ENCODE peak calls at places on chromosomes 7 and 10, in four cellular contexts. L is GM12891, G is K562, P is GM12878. K is an unnamed sample.

GRCh38 chr10:16950686-16951681 is 133.8 kb upstream of the RSU1 start:
- DNase-seq in L (no peak), G (peak; percentile 72), P (no peak), K (no peak)

GRCh38 chr10:104767282-104767681 is 126.2 kb downstream of the SORCS3 start:
- DNase-seq in L (no peak), P (no peak), G (no peak), K (no peak)

GRCh38 chr10:59375990-59376389 is 13.6 kb upstream of the FAM13C start:
- DNase-seq in P (no peak), G (no peak), L (no peak), K (no peak)

GRCh38 chr7:55288070-55288824 is 76.9 kb upstream of the LANCL2 start:
- DNase-seq in L (no peak), G (no peak), P (no peak), K (no peak)

GRCh38 chr10:60573342-60573741 is 183.7 kb upstream of the ANK3 start:
- DNase-seq in G (no peak), L (no peak), P (no peak), K (no peak)

GRCh38 chr7:72924417-72924747 is 513 bp upstream of the POM121 start:
- DNase-seq in P (no peak), G (no peak), L (no peak), K (no peak)

GRCh38 chr7:67484244-67484751 is 487.7 kb downstream of the TYW1 start:
- DNase-seq in G (peak; percentile 80), P (no peak), L (peak; percentile 25), K (no peak)

GRCh38 chr10:75679546-75679945 is 248.1 kb downstream of the LRMDA start:
- DNase-seq in G (no peak), L (no peak), P (no peak), K (no peak)

GRCh38 chr7:32164341-32164996 is 94.3 kb upstream of the PDE1C start:
- DNase-seq in P (no peak), L (no peak), G (peak; percentile 21), K (no peak)

GRCh38 chr7:21368317-21368716 is 59.6 kb upstream of the SP4 start:
- DNase-seq in G (no peak), P (no peak), L (no peak), K (no peak)

GRCh38 chr7:139936760-139937310 is 107.8 kb downstream of the TBXAS1 start:
- DNase-seq in L (no peak), G (peak; percentile 85), P (no peak), K (no peak)

GRCh38 chr7:4272141-4272540 is 410.0 kb upstream of the FOXK1 start:
- DNase-seq in P (no peak), L (no peak), G (no peak), K (no peak)

GRCh38 chr7:36188266-36188665 is 35.2 kb downstream of the EEPD1 start:
- DNase-seq in L (no peak), G (no peak), P (no peak), K (no peak)

GRCh38 chr10:77582710-77583115 is 54.9 kb downstream of the KCNMA1 start:
- DNase-seq in G (peak; percentile 63), P (no peak), L (no peak), K (no peak)
- TF ChIP-seq POLR2AphosphoS5 in G (no peak), P (no peak), L (no peak), K (no peak)

GRCh38 chr10:72692897-72693598 is 1.1 kb downstream of the MCU start:
- DNase-seq in L (no peak), P (no peak), G (peak; percentile 24), K (no peak)
- TF ChIP-seq POLR2A in L (no peak), P (no peak), G (no peak), K (no peak)

DNA sequence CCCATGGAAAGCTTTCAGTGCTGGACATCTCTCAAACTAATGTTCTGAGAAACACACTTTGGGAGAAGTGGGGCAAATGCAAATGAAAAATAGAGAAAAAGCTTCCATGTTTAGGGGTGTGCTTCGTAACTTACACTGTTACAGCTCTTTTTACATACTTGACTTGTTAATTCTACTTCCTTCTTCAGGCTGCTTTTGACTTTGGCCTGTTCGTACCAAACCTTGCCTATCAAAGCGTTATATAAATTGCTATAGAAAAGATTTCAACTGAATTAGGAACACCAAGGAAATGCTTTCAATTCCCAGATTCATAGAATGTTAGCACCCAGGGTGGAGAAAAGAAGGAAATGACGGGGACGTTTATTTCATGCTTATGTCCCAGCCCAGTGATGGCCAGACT is 140.8 kb upstream of the PRR15 start:
- DNase-seq in G (no peak), L (no peak), P (no peak), K (no peak)
- TF ChIP-seq TAF1 in G (no peak), L (no peak), P (no peak), K (no peak)

GRCh38 chr7:20217193-20217948 is at the start of gene MACC1:
- DNase-seq in G (peak; percentile 91), P (peak; percentile 96), L (no peak), K (no peak)
- TF ChIP-seq POLR2AphosphoS5 in G (no peak), P (peak; percentile 84), L (no peak), K (peak; percentile 48)

GRCh38 chr7:2628137-2628482 is 3.7 kb upstream of the TTYH3 start:
- DNase-seq in G (no peak), P (no peak), L (no peak), K (no peak)

GRCh38 chr7:2628891-2629290 is 2.9 kb upstream of the TTYH3 start:
- DNase-seq in P (no peak), L (no peak), G (no peak), K (no peak)

GRCh38 chr7:2624293-2624881 is 7.4 kb upstream of the TTYH3 start:
- DNase-seq in G (peak; percentile 65), P (no peak), L (no peak), K (no peak)

GRCh38 chr7:2627258-2628136 is 4.3 kb upstream of the TTYH3 start:
- DNase-seq in G (no peak), L (no peak), P (no peak), K (no peak)

DNA sequence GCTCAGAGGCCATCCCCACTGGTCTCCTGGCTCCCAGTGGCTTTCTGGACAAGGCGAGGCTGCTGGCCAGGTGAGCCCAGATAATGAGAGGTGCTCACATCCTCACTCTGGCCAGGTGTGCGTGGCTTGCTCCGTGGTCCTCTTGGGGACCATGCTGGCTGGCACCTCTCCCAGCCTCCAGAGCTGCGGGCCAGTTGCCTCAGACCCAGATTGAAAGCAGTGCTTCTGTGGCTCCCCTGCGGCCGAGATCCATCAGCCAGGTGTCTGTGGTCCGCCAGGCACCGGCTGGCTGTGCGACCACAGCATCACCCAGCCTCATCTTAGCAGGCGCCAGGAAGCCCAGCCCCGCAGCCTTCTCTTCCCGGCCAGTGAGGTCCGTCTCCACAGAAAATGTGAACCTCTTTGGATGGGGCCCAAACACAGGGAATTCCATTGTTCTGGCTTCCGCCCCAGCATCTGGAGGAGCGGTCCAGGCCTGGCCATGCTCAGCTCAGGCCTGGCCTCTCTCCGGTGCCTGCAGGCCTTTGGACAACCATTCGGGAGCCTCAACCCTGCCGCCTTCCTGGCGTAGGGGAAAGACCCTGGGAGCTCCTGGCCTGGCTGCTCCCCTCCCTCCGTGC is 5.2 kb upstream of the TTYH3 start:
- DNase-seq in L (no peak), G (no peak), P (no peak), K (no peak)
- TF ChIP-seq POLR2A in L (no peak), G (no peak), P (no peak), K (no peak)

GRCh38 chr10:125164421-125164820 is 4.1 kb upstream of the CTBP2 start:
- DNase-seq in G (no peak), P (no peak), L (no peak), K (no peak)
- TF ChIP-seq TAF1 in G (no peak), P (no peak), L (no peak), K (no peak)

DNA sequence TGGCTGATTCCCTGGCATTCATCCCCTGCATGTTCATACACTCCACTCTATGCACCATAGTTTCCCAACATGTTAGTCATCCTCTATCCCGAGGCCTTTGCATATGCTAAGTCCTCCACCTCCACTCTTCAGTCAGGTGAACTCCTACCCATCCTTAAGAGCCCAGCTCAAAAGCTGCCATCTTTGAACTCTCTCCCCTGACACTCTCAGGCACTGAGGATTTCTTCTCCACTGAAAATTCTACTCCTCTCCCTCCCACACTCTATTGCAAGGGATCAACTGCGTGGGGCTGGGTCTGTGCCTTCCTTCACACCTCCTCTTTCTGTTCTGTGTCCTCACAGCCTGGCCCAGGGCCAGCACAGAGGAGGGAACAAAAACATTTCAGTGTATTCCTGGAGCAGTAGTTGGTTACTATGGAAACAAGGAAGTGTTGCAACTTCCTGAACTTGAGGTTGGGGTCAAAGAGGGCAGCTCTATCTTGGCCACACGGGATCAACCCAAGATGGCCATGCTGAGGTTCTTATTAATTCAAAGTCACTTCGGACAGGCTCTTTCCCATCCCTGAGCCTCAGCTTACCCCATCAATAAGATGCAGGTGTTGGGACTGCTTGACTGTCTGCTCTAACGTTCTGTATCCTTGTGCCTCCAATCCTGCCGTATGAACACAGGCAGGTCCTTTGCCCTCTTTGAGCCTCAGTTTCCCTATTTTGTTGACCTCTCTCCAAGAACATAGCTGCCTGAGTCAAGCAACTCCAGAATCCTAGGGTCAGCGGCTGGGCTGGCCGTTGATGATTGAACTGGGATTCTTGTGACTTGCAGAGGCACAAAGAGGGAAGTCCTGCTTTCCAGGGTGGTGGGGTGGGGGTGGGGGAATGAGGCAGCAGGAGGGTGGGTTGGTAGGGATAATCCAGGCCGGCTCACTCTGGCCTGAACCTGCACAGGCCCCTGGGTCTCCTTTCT is 15.5 kb downstream of the ZMIZ1 start:
- DNase-seq in P (no peak), L (no peak), G (peak; percentile 92), K (no peak)
- TF ChIP-seq POLR2AphosphoS5 in P (no peak), L (no peak), G (no peak), K (no peak)

K was measured in GM12892.